ENCODE peak calls at places on chromosomes 5 and 9, in five cellular contexts. One of them, this sample, is unnamed.

GRCh38 chr5:170632985-170633234 is 129.1 kb downstream of the KCNIP1 start:
- DNase-seq in OCI-M1: no peak
- DNase-seq in naive thymus-derived CD8-positive, alpha-beta T cell: peak; percentile 73
- DNase-seq in cardiac fibroblast: no peak
- DNase-seq in skeletal muscle cell: no peak
- DNase-seq in this sample: no peak

GRCh38 chr9:16705121-16705604 is 165.3 kb downstream of the BNC2 start:
- DNase-seq in naive thymus-derived CD8-positive, alpha-beta T cell: no peak
- DNase-seq in OCI-M1: no peak
- DNase-seq in cardiac fibroblast: peak; percentile 99
- DNase-seq in skeletal muscle cell: peak; percentile 100
- DNase-seq in this sample: peak; percentile 97

GRCh38 chr5:74766348-74766886 is 500 bp downstream of the GFM2 start:
- DNase-seq in cardiac fibroblast: peak; percentile 76
- DNase-seq in naive thymus-derived CD8-positive, alpha-beta T cell: no peak
- DNase-seq in OCI-M1: peak; percentile 76
- DNase-seq in skeletal muscle cell: peak; percentile 29
- DNase-seq in this sample: peak; percentile 36

GRCh38 chr5:76524101-76524835 is 98.9 kb downstream of the F2RL2 start:
- DNase-seq in OCI-M1: no peak
- DNase-seq in skeletal muscle cell: no peak
- DNase-seq in cardiac fibroblast: no peak
- DNase-seq in naive thymus-derived CD8-positive, alpha-beta T cell: no peak
- DNase-seq in this sample: no peak

GRCh38 chr5:31193591-31194457 is at the start of gene CDH6:
- DNase-seq in OCI-M1: no peak
- DNase-seq in cardiac fibroblast: peak; percentile 46
- DNase-seq in naive thymus-derived CD8-positive, alpha-beta T cell: no peak
- DNase-seq in skeletal muscle cell: no peak
- DNase-seq in this sample: no peak

GRCh38 chr5:59661306-59661705 is 232.2 kb downstream of the PDE4D start:
- DNase-seq in cardiac fibroblast: no peak
- DNase-seq in naive thymus-derived CD8-positive, alpha-beta T cell: no peak
- DNase-seq in OCI-M1: peak; percentile 48
- DNase-seq in skeletal muscle cell: no peak
- DNase-seq in this sample: no peak

GRCh38 chr5:41071242-41071641 is at the start of gene MROH2B:
- DNase-seq in cardiac fibroblast: no peak
- DNase-seq in naive thymus-derived CD8-positive, alpha-beta T cell: no peak
- DNase-seq in OCI-M1: no peak
- DNase-seq in skeletal muscle cell: no peak
- DNase-seq in this sample: no peak

GRCh38 chr9:112582863-112583262 is 96.2 kb downstream of the KIAA1958 start:
- DNase-seq in naive thymus-derived CD8-positive, alpha-beta T cell: no peak
- DNase-seq in skeletal muscle cell: no peak
- DNase-seq in cardiac fibroblast: no peak
- DNase-seq in OCI-M1: no peak
- DNase-seq in this sample: no peak

GRCh38 chr9:686381-686813 is 155.1 kb upstream of the DMRT1 start:
- DNase-seq in naive thymus-derived CD8-positive, alpha-beta T cell: no peak
- DNase-seq in skeletal muscle cell: peak; percentile 27
- DNase-seq in cardiac fibroblast: peak; percentile 83
- DNase-seq in OCI-M1: no peak
- DNase-seq in this sample: no peak

GRCh38 chr5:84213212-84213611 is 171.5 kb downstream of the EDIL3 start:
- DNase-seq in OCI-M1: no peak
- DNase-seq in cardiac fibroblast: no peak
- DNase-seq in naive thymus-derived CD8-positive, alpha-beta T cell: no peak
- DNase-seq in skeletal muscle cell: no peak
- DNase-seq in this sample: no peak

GRCh38 chr5:103232393-103232999 is 26.1 kb upstream of the MACIR start:
- DNase-seq in naive thymus-derived CD8-positive, alpha-beta T cell: no peak
- DNase-seq in skeletal muscle cell: no peak
- DNase-seq in OCI-M1: peak; percentile 56
- DNase-seq in cardiac fibroblast: peak; percentile 66
- DNase-seq in this sample: no peak

GRCh38 chr9:74496819-74497749 is at the start of gene RORB:
- DNase-seq in skeletal muscle cell: no peak
- DNase-seq in cardiac fibroblast: peak; percentile 61
- DNase-seq in OCI-M1: no peak
- DNase-seq in naive thymus-derived CD8-positive, alpha-beta T cell: no peak
- DNase-seq in this sample: peak; percentile 54

GRCh38 chr5:154309361-154309725 is 118.8 kb downstream of the GALNT10 start:
- DNase-seq in skeletal muscle cell: no peak
- DNase-seq in naive thymus-derived CD8-positive, alpha-beta T cell: no peak
- DNase-seq in OCI-M1: no peak
- DNase-seq in cardiac fibroblast: peak; percentile 41
- DNase-seq in this sample: peak; percentile 44

GRCh38 chr5:176847155-176847554 is 36.8 kb downstream of the UNC5A start:
- DNase-seq in skeletal muscle cell: no peak
- DNase-seq in naive thymus-derived CD8-positive, alpha-beta T cell: no peak
- DNase-seq in cardiac fibroblast: no peak
- DNase-seq in OCI-M1: no peak
- DNase-seq in this sample: no peak

GRCh38 chr5:59038169-59039002 is 455.5 kb downstream of the RAB3C start:
- DNase-seq in OCI-M1: peak; percentile 63
- DNase-seq in naive thymus-derived CD8-positive, alpha-beta T cell: peak; percentile 67
- DNase-seq in skeletal muscle cell: no peak
- DNase-seq in cardiac fibroblast: peak; percentile 40
- DNase-seq in this sample: no peak

GRCh38 chr5:82018462-82018861 is 46.6 kb downstream of the ATG10 start:
- DNase-seq in naive thymus-derived CD8-positive, alpha-beta T cell: no peak
- DNase-seq in skeletal muscle cell: no peak
- DNase-seq in cardiac fibroblast: peak; percentile 28
- DNase-seq in OCI-M1: peak; percentile 96
- DNase-seq in this sample: no peak

GRCh38 chr9:29556746-29557145 is 1983.5 kb upstream of the C9orf72 start:
- DNase-seq in OCI-M1: no peak
- DNase-seq in skeletal muscle cell: no peak
- DNase-seq in cardiac fibroblast: no peak
- DNase-seq in naive thymus-derived CD8-positive, alpha-beta T cell: no peak
- DNase-seq in this sample: no peak

GRCh38 chr9:13149454-13149853 is 130.0 kb downstream of the MPDZ start:
- DNase-seq in OCI-M1: no peak
- DNase-seq in naive thymus-derived CD8-positive, alpha-beta T cell: no peak
- DNase-seq in skeletal muscle cell: no peak
- DNase-seq in cardiac fibroblast: no peak
- DNase-seq in this sample: no peak

GRCh38 chr5:126851441-126852103 is 74.6 kb downstream of the LMNB1 start:
- DNase-seq in naive thymus-derived CD8-positive, alpha-beta T cell: no peak
- DNase-seq in cardiac fibroblast: no peak
- DNase-seq in OCI-M1: no peak
- DNase-seq in skeletal muscle cell: no peak
- DNase-seq in this sample: no peak

GRCh38 chr5:168114444-168115017 is 176.9 kb upstream of the WWC1 start:
- DNase-seq in cardiac fibroblast: peak; percentile 43
- DNase-seq in naive thymus-derived CD8-positive, alpha-beta T cell: no peak
- DNase-seq in skeletal muscle cell: no peak
- DNase-seq in OCI-M1: peak; percentile 47
- DNase-seq in this sample: no peak

GRCh38 chr9:137298401-137298982 is 3.6 kb downstream of the NRARP start:
- DNase-seq in naive thymus-derived CD8-positive, alpha-beta T cell: no peak
- DNase-seq in skeletal muscle cell: no peak
- DNase-seq in cardiac fibroblast: peak; percentile 59
- DNase-seq in OCI-M1: no peak
- DNase-seq in this sample: no peak